ENCODE peak calls at places on chromosomes 6 and 20, in ten cellular contexts. One of them, this sample, is unnamed.

GRCh38 chr6:130138116-130138908 is 84.4 kb downstream of the SAMD3 start:
- DNase-seq in non-pigmented ciliary epithelial cell: no peak
- DNase-seq in GM23338: no peak
- DNase-seq in nucleus accumbens: no peak
- DNase-seq in ascending aorta: no peak
- DNase-seq in NCI-H2081: no peak
- DNase-seq in ELF-1: no peak
- DNase-seq in CD4-positive, alpha-beta T cell: no peak
- DNase-seq in activated T-helper 1 cell treated with anti-CD3 and anti-CD28 coated beads, Interleukin-2, amount 50 U/mL, for 16 hours: no peak
- DNase-seq in fibroblast of villous mesenchyme: no peak
- DNase-seq in this sample: no peak

GRCh38 chr6:45946352-45946751 is 69.3 kb downstream of the CLIC5 start:
- DNase-seq in non-pigmented ciliary epithelial cell: no peak
- DNase-seq in fibroblast of villous mesenchyme: peak
- DNase-seq in activated T-helper 1 cell treated with anti-CD3 and anti-CD28 coated beads, Interleukin-2, amount 50 U/mL, for 16 hours: no peak
- DNase-seq in CD4-positive, alpha-beta T cell: no peak
- DNase-seq in ascending aorta: no peak
- DNase-seq in nucleus accumbens: no peak
- DNase-seq in GM23338: peak
- DNase-seq in NCI-H2081: no peak
- DNase-seq in ELF-1: peak
- DNase-seq in this sample: peak

GRCh38 chr20:8673116-8673515 is 395.8 kb upstream of the PLCB4 start:
- DNase-seq in non-pigmented ciliary epithelial cell: no peak
- DNase-seq in activated T-helper 1 cell treated with anti-CD3 and anti-CD28 coated beads, Interleukin-2, amount 50 U/mL, for 16 hours: no peak
- DNase-seq in NCI-H2081: no peak
- DNase-seq in nucleus accumbens: no peak
- DNase-seq in ascending aorta: no peak
- DNase-seq in GM23338: no peak
- DNase-seq in CD4-positive, alpha-beta T cell: no peak
- DNase-seq in fibroblast of villous mesenchyme: no peak
- DNase-seq in ELF-1: no peak
- DNase-seq in this sample: no peak

GRCh38 chr6:35728663-35729348 is 8.0 kb upstream of the ARMC12 start:
- DNase-seq in nucleus accumbens: peak
- DNase-seq in ELF-1: peak
- DNase-seq in GM23338: peak
- DNase-seq in activated T-helper 1 cell treated with anti-CD3 and anti-CD28 coated beads, Interleukin-2, amount 50 U/mL, for 16 hours: no peak
- DNase-seq in fibroblast of villous mesenchyme: no peak
- DNase-seq in non-pigmented ciliary epithelial cell: no peak
- DNase-seq in CD4-positive, alpha-beta T cell: no peak
- DNase-seq in ascending aorta: peak
- DNase-seq in NCI-H2081: no peak
- DNase-seq in this sample: no peak

GRCh38 chr6:43115365-43115764 is 39.3 kb downstream of the PTK7 start:
- DNase-seq in ELF-1: peak
- DNase-seq in CD4-positive, alpha-beta T cell: no peak
- DNase-seq in GM23338: no peak
- DNase-seq in activated T-helper 1 cell treated with anti-CD3 and anti-CD28 coated beads, Interleukin-2, amount 50 U/mL, for 16 hours: no peak
- DNase-seq in ascending aorta: no peak
- DNase-seq in fibroblast of villous mesenchyme: no peak
- DNase-seq in non-pigmented ciliary epithelial cell: no peak
- DNase-seq in nucleus accumbens: no peak
- DNase-seq in NCI-H2081: no peak
- DNase-seq in this sample: no peak

GRCh38 chr6:153538491-153538890 is 407.4 kb upstream of the RGS17 start:
- DNase-seq in GM23338: no peak
- DNase-seq in nucleus accumbens: no peak
- DNase-seq in non-pigmented ciliary epithelial cell: no peak
- DNase-seq in fibroblast of villous mesenchyme: peak
- DNase-seq in CD4-positive, alpha-beta T cell: no peak
- DNase-seq in activated T-helper 1 cell treated with anti-CD3 and anti-CD28 coated beads, Interleukin-2, amount 50 U/mL, for 16 hours: no peak
- DNase-seq in ELF-1: no peak
- DNase-seq in ascending aorta: no peak
- DNase-seq in NCI-H2081: no peak
- DNase-seq in this sample: no peak

GRCh38 chr6:11251553-11252358 is 19.3 kb upstream of the NEDD9 start:
- DNase-seq in CD4-positive, alpha-beta T cell: no peak
- DNase-seq in fibroblast of villous mesenchyme: peak
- DNase-seq in non-pigmented ciliary epithelial cell: no peak
- DNase-seq in ELF-1: no peak
- DNase-seq in ascending aorta: peak
- DNase-seq in GM23338: no peak
- DNase-seq in nucleus accumbens: peak
- DNase-seq in NCI-H2081: no peak
- DNase-seq in activated T-helper 1 cell treated with anti-CD3 and anti-CD28 coated beads, Interleukin-2, amount 50 U/mL, for 16 hours: no peak
- DNase-seq in this sample: no peak

GRCh38 chr6:27251672-27252251 is 4.3 kb downstream of the PRSS16 start:
- DNase-seq in NCI-H2081: peak
- DNase-seq in CD4-positive, alpha-beta T cell: peak
- DNase-seq in activated T-helper 1 cell treated with anti-CD3 and anti-CD28 coated beads, Interleukin-2, amount 50 U/mL, for 16 hours: peak
- DNase-seq in GM23338: peak
- DNase-seq in ascending aorta: peak
- DNase-seq in nucleus accumbens: no peak
- DNase-seq in non-pigmented ciliary epithelial cell: peak
- DNase-seq in ELF-1: peak
- DNase-seq in fibroblast of villous mesenchyme: peak
- DNase-seq in this sample: no peak

GRCh38 chr6:125828476-125829039 is 37.8 kb downstream of the NCOA7 start:
- DNase-seq in GM23338: no peak
- DNase-seq in non-pigmented ciliary epithelial cell: no peak
- DNase-seq in ascending aorta: no peak
- DNase-seq in nucleus accumbens: no peak
- DNase-seq in fibroblast of villous mesenchyme: no peak
- DNase-seq in activated T-helper 1 cell treated with anti-CD3 and anti-CD28 coated beads, Interleukin-2, amount 50 U/mL, for 16 hours: no peak
- DNase-seq in ELF-1: no peak
- DNase-seq in NCI-H2081: no peak
- DNase-seq in CD4-positive, alpha-beta T cell: no peak
- DNase-seq in this sample: no peak

GRCh38 chr6:127186889-127187288 is 68.4 kb downstream of the RSPO3 start:
- DNase-seq in NCI-H2081: no peak
- DNase-seq in ascending aorta: peak
- DNase-seq in CD4-positive, alpha-beta T cell: peak
- DNase-seq in nucleus accumbens: no peak
- DNase-seq in non-pigmented ciliary epithelial cell: no peak
- DNase-seq in fibroblast of villous mesenchyme: no peak
- DNase-seq in ELF-1: peak
- DNase-seq in GM23338: peak
- DNase-seq in activated T-helper 1 cell treated with anti-CD3 and anti-CD28 coated beads, Interleukin-2, amount 50 U/mL, for 16 hours: peak
- DNase-seq in this sample: no peak

GRCh38 chr20:19626896-19627295 is 131.2 kb upstream of the RIN2 start:
- DNase-seq in ELF-1: no peak
- DNase-seq in fibroblast of villous mesenchyme: peak
- DNase-seq in activated T-helper 1 cell treated with anti-CD3 and anti-CD28 coated beads, Interleukin-2, amount 50 U/mL, for 16 hours: no peak
- DNase-seq in ascending aorta: no peak
- DNase-seq in nucleus accumbens: no peak
- DNase-seq in non-pigmented ciliary epithelial cell: no peak
- DNase-seq in NCI-H2081: no peak
- DNase-seq in GM23338: no peak
- DNase-seq in CD4-positive, alpha-beta T cell: no peak
- DNase-seq in this sample: no peak

GRCh38 chr20:36793294-36794115 is 19.9 kb upstream of the DSN1 start:
- DNase-seq in NCI-H2081: no peak
- DNase-seq in GM23338: no peak
- DNase-seq in ELF-1: no peak
- DNase-seq in CD4-positive, alpha-beta T cell: no peak
- DNase-seq in ascending aorta: no peak
- DNase-seq in activated T-helper 1 cell treated with anti-CD3 and anti-CD28 coated beads, Interleukin-2, amount 50 U/mL, for 16 hours: no peak
- DNase-seq in non-pigmented ciliary epithelial cell: no peak
- DNase-seq in fibroblast of villous mesenchyme: no peak
- DNase-seq in nucleus accumbens: no peak
- DNase-seq in this sample: no peak

GRCh38 chr6:121305957-121306607 is 28.2 kb downstream of the TBC1D32 start:
- DNase-seq in ELF-1: no peak
- DNase-seq in nucleus accumbens: no peak
- DNase-seq in activated T-helper 1 cell treated with anti-CD3 and anti-CD28 coated beads, Interleukin-2, amount 50 U/mL, for 16 hours: no peak
- DNase-seq in non-pigmented ciliary epithelial cell: no peak
- DNase-seq in CD4-positive, alpha-beta T cell: no peak
- DNase-seq in GM23338: peak
- DNase-seq in fibroblast of villous mesenchyme: peak
- DNase-seq in ascending aorta: no peak
- DNase-seq in NCI-H2081: no peak
- DNase-seq in this sample: peak

GRCh38 chr20:32339116-32339515 is 19.0 kb upstream of the ASXL1 start:
- DNase-seq in fibroblast of villous mesenchyme: no peak
- DNase-seq in activated T-helper 1 cell treated with anti-CD3 and anti-CD28 coated beads, Interleukin-2, amount 50 U/mL, for 16 hours: no peak
- DNase-seq in ascending aorta: no peak
- DNase-seq in non-pigmented ciliary epithelial cell: no peak
- DNase-seq in ELF-1: no peak
- DNase-seq in GM23338: no peak
- DNase-seq in NCI-H2081: no peak
- DNase-seq in CD4-positive, alpha-beta T cell: no peak
- DNase-seq in nucleus accumbens: no peak
- DNase-seq in this sample: no peak

GRCh38 chr20:23060629-23061028 is 11.2 kb upstream of the THBD start:
- DNase-seq in ELF-1: no peak
- DNase-seq in activated T-helper 1 cell treated with anti-CD3 and anti-CD28 coated beads, Interleukin-2, amount 50 U/mL, for 16 hours: no peak
- DNase-seq in fibroblast of villous mesenchyme: peak
- DNase-seq in CD4-positive, alpha-beta T cell: no peak
- DNase-seq in NCI-H2081: no peak
- DNase-seq in GM23338: no peak
- DNase-seq in non-pigmented ciliary epithelial cell: no peak
- DNase-seq in ascending aorta: no peak
- DNase-seq in nucleus accumbens: no peak
- DNase-seq in this sample: no peak

GRCh38 chr6:41222513-41222912 is 5.6 kb upstream of the TREML4 start:
- DNase-seq in ascending aorta: no peak
- DNase-seq in fibroblast of villous mesenchyme: no peak
- DNase-seq in CD4-positive, alpha-beta T cell: no peak
- DNase-seq in NCI-H2081: no peak
- DNase-seq in non-pigmented ciliary epithelial cell: no peak
- DNase-seq in activated T-helper 1 cell treated with anti-CD3 and anti-CD28 coated beads, Interleukin-2, amount 50 U/mL, for 16 hours: no peak
- DNase-seq in nucleus accumbens: no peak
- DNase-seq in GM23338: no peak
- DNase-seq in ELF-1: no peak
- DNase-seq in this sample: no peak

GRCh38 chr6:127481081-127481480 is 21.9 kb upstream of the KIAA0408 start:
- DNase-seq in ascending aorta: no peak
- DNase-seq in non-pigmented ciliary epithelial cell: no peak
- DNase-seq in NCI-H2081: no peak
- DNase-seq in fibroblast of villous mesenchyme: peak
- DNase-seq in activated T-helper 1 cell treated with anti-CD3 and anti-CD28 coated beads, Interleukin-2, amount 50 U/mL, for 16 hours: no peak
- DNase-seq in CD4-positive, alpha-beta T cell: no peak
- DNase-seq in GM23338: no peak
- DNase-seq in ELF-1: no peak
- DNase-seq in nucleus accumbens: no peak
- DNase-seq in this sample: no peak

GRCh38 chr6:132683543-132683942 is 24.6 kb upstream of the TAAR1 start:
- DNase-seq in GM23338: no peak
- DNase-seq in ascending aorta: no peak
- DNase-seq in nucleus accumbens: no peak
- DNase-seq in activated T-helper 1 cell treated with anti-CD3 and anti-CD28 coated beads, Interleukin-2, amount 50 U/mL, for 16 hours: no peak
- DNase-seq in fibroblast of villous mesenchyme: peak
- DNase-seq in non-pigmented ciliary epithelial cell: peak
- DNase-seq in NCI-H2081: no peak
- DNase-seq in ELF-1: peak
- DNase-seq in CD4-positive, alpha-beta T cell: no peak
- DNase-seq in this sample: no peak

GRCh38 chr20:25632940-25633790 is 9.4 kb upstream of the NANP start:
- DNase-seq in CD4-positive, alpha-beta T cell: no peak
- DNase-seq in GM23338: no peak
- DNase-seq in ascending aorta: no peak
- DNase-seq in non-pigmented ciliary epithelial cell: no peak
- DNase-seq in nucleus accumbens: no peak
- DNase-seq in ELF-1: no peak
- DNase-seq in NCI-H2081: no peak
- DNase-seq in fibroblast of villous mesenchyme: peak
- DNase-seq in activated T-helper 1 cell treated with anti-CD3 and anti-CD28 coated beads, Interleukin-2, amount 50 U/mL, for 16 hours: no peak
- DNase-seq in this sample: no peak

GRCh38 chr20:45833030-45833882 is at the start of gene SNX21:
- DNase-seq in activated T-helper 1 cell treated with anti-CD3 and anti-CD28 coated beads, Interleukin-2, amount 50 U/mL, for 16 hours: no peak
- DNase-seq in GM23338: peak
- DNase-seq in non-pigmented ciliary epithelial cell: peak
- DNase-seq in ascending aorta: peak
- DNase-seq in CD4-positive, alpha-beta T cell: no peak
- DNase-seq in nucleus accumbens: peak
- DNase-seq in fibroblast of villous mesenchyme: peak
- DNase-seq in ELF-1: peak
- DNase-seq in NCI-H2081: peak
- DNase-seq in this sample: peak

GRCh38 chr6:144321839-144322591 is 36.9 kb downstream of the UTRN start:
- DNase-seq in activated T-helper 1 cell treated with anti-CD3 and anti-CD28 coated beads, Interleukin-2, amount 50 U/mL, for 16 hours: no peak
- DNase-seq in NCI-H2081: no peak
- DNase-seq in ascending aorta: no peak
- DNase-seq in CD4-positive, alpha-beta T cell: no peak
- DNase-seq in nucleus accumbens: no peak
- DNase-seq in ELF-1: no peak
- DNase-seq in GM23338: no peak
- DNase-seq in non-pigmented ciliary epithelial cell: no peak
- DNase-seq in fibroblast of villous mesenchyme: peak
- DNase-seq in this sample: no peak

GRCh38 chr6:158467923-158468322 is 92.0 kb upstream of the TMEM181 start:
- DNase-seq in ELF-1: peak
- DNase-seq in nucleus accumbens: no peak
- DNase-seq in fibroblast of villous mesenchyme: no peak
- DNase-seq in GM23338: peak
- DNase-seq in ascending aorta: no peak
- DNase-seq in NCI-H2081: peak
- DNase-seq in activated T-helper 1 cell treated with anti-CD3 and anti-CD28 coated beads, Interleukin-2, amount 50 U/mL, for 16 hours: no peak
- DNase-seq in CD4-positive, alpha-beta T cell: no peak
- DNase-seq in non-pigmented ciliary epithelial cell: no peak
- DNase-seq in this sample: no peak